ENCODE peak calls at places on chromosomes 7 and 10, in five cellular contexts. U is heart left ventricle, B is GM12892, E is tibial nerve, K is adrenal gland. L is an unnamed sample.

GRCh38 chr7:47485640-47486435 is 96.1 kb downstream of the TNS3 start:
- DNase-seq in U (no peak), B (no peak), E (no peak), K (no peak), L (no peak)

GRCh38 chr10:131724891-131725735 is 175.7 kb upstream of the PPP2R2D start:
- DNase-seq in U (no peak), B (no peak), E (no peak), K (peak; percentile 8), L (no peak)

GRCh38 chr7:55020481-55020871 is 1.7 kb downstream of the EGFR start:
- DNase-seq in U (no peak), B (no peak), E (peak; percentile 56), K (peak; percentile 76), L (peak; percentile 87)

GRCh38 chr7:156106107-156106426 is 293.8 kb upstream of the SHH start:
- DNase-seq in U (no peak), B (no peak), E (no peak), K (no peak), L (no peak)

GRCh38 chr7:119472398-119473038 is 800.5 kb upstream of the KCND2 start:
- DNase-seq in U (no peak), B (no peak), E (no peak), K (no peak), L (no peak)

GRCh38 chr7:134856692-134857091 is 77.3 kb downstream of the CALD1 start:
- DNase-seq in U (no peak), B (no peak), E (no peak), K (no peak), L (peak; percentile 46)

GRCh38 chr7:55504093-55504859 is 68.0 kb downstream of the VOPP1 start:
- DNase-seq in U (no peak), B (no peak), E (no peak), K (no peak), L (no peak)

GRCh38 chr10:35079763-35080162 is 10.4 kb downstream of the CUL2 start:
- DNase-seq in U (no peak), B (no peak), E (no peak), K (peak; percentile 28), L (no peak)

GRCh38 chr7:148290451-148291005 is 300.0 kb upstream of the C7orf33 start:
- DNase-seq in U (no peak), B (no peak), E (no peak), K (no peak), L (no peak)

GRCh38 chr10:118365702-118366101 is 23.6 kb upstream of the FAM204A start:
- DNase-seq in U (no peak), B (no peak), E (no peak), K (no peak), L (no peak)

GRCh38 chr7:74230446-74231231 is 20.8 kb downstream of the LAT2 start:
- DNase-seq in U (no peak), B (no peak), E (no peak), K (no peak), L (no peak)

GRCh38 chr7:45665172-45665571 is 91.0 kb downstream of the ADCY1 start:
- DNase-seq in U (peak; percentile 5), B (no peak), E (no peak), K (peak; percentile 5), L (peak; percentile 2)

GRCh38 chr7:25216837-25217236 is 11.4 kb downstream of the NPVF start:
- DNase-seq in U (no peak), B (no peak), E (no peak), K (no peak), L (no peak)

GRCh38 chr7:100430450-100431285 is 1.0 kb downstream of the MEPCE start:
- DNase-seq in U (peak; percentile 31), B (no peak), E (peak; percentile 42), K (no peak), L (no peak)

GRCh38 chr10:122375761-122376160 is 1.3 kb downstream of the PLEKHA1 start:
- DNase-seq in U (no peak), B (no peak), E (no peak), K (no peak), L (no peak)

GRCh38 chr10:7054915-7055314 is 355.9 kb downstream of the SFMBT2 start:
- DNase-seq in U (no peak), B (no peak), E (no peak), K (no peak), L (no peak)

GRCh38 chr7:36072620-36073019 is 80.4 kb upstream of the EEPD1 start:
- DNase-seq in U (no peak), B (no peak), E (no peak), K (no peak), L (no peak)

GRCh38 chr7:7795203-7795602 is 76.8 kb upstream of the RPA3 start:
- DNase-seq in U (no peak), B (no peak), E (no peak), K (no peak), L (no peak)

DNA sequence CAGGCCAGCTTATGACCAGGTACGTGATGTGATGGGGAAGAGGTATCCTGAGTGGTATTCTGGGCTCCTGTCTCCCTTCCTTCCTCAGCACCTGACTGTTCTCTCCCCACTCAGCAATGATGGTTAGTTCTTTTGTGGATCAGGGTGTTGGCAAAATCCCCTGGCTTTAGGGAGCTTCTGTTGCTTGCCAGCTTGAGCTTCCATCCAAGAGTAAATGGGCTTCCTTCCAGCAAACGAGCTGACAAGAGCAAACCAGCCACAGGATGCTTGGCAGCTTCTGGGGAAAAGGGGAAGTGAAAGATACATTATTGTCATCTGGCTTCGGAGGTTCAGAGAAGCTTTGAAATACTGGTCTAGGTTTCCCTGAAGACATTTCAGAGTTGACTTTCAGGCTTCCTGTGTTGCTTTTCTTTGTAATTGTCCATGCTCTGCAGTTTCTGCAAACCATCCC is 5.2 kb downstream of the DUSP5 start:
- DNase-seq in U (peak; percentile 80), B (peak; percentile 43), E (no peak), K (peak; percentile 71), L (peak; percentile 84)
- TF ChIP-seq POLR2A in U (no peak), B (peak; percentile 64), E (no peak), K (no peak), L (no peak)

GRCh38 chr10:97631098-97631497 is 2.2 kb downstream of the MORN4 start:
- DNase-seq in U (no peak), B (no peak), E (no peak), K (no peak), L (no peak)

GRCh38 chr10:97629289-97629688 is 4.0 kb downstream of the MORN4 start:
- DNase-seq in U (no peak), B (no peak), E (no peak), K (no peak), L (no peak)

GRCh38 chr10:97635577-97635976 is 2.3 kb upstream of the MORN4 start:
- DNase-seq in U (no peak), B (no peak), E (no peak), K (no peak), L (no peak)

GRCh38 chr10:97633921-97634320 is 621 bp upstream of the MORN4 start:
- DNase-seq in U (no peak), B (no peak), E (no peak), K (no peak), L (no peak)

DNA sequence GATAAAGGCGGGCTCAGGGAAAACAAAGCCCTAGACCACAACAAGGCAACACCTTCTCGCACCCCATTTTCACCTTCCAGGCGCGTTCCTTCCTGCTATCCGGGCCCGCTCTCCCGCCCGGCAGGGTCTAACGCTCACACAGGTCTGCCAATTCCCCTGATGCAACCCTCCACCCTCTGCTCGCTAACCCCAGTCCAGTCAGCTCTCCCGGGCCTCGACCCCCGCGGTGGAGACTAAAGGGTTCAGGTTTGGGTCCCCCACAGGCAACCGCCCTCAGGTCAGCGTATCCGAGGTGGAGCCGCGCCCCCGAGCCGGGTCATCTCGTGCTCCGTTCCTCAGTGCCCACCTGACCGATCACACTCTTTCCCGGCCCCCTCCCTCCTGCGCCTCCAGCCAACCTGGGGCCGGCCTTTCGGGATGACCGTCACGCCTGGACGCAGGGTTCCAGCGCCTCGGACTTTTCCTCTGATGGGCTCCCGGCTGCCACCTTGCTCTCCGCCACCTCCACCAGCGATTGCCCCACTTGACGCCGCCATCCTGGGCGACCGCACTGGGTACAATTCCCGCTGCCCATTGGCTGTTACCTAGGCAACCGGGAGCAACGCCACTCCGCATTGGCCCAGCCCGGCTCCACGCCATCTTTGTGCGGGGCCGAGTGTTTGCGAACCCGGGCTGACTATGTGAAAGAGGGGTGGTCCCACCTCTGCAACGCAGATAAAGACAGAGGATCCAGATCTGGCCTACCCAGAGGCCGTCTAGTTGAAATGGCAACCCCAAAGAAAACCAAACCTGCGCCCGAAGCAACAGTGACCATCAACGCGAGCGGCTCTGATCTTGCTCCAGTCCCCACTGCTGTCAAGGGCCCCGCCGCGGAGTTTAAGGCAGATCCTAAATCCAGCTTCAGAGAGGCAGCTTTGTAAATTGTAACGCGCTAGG is at the start of gene MORN4:
- DNase-seq in U (peak; percentile 95), B (peak; percentile 88), E (peak; percentile 92), K (peak; percentile 94), L (peak; percentile 92)
- TF ChIP-seq POLR2A in U (no peak), B (peak; percentile 51), E (peak; percentile 25), K (no peak), L (no peak)

GRCh38 chr7:98177553-98177952 is 33.7 kb upstream of the BHLHA15 start:
- DNase-seq in U (no peak), B (no peak), E (no peak), K (no peak), L (no peak)
- TF ChIP-seq POLR2A in U (no peak), B (no peak), E (no peak), K (no peak), L (no peak)

DNA sequence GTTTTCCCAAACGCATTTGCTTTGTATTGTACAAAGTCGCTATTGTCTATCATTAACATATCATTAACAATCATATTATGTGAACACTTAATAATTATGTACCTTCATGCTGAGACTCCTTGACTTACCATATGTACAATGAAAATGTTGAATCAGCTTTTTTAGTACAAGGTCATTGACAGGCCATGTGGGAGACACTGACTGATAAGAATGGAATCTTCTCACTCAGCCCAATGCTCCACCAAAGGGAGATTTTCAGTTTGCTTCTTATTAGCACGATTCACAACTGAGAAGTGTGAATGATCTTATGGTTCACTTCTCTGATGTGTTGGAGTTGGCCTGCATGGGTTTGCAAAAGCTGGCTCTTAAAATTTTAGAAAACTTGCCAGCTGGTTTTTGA is 253.5 kb upstream of the TEX47 start:
- DNase-seq in U (no peak), B (no peak), E (no peak), K (no peak), L (no peak)
- TF ChIP-seq POLR2A in U (no peak), B (no peak), E (no peak), K (no peak), L (no peak)

GRCh38 chr10:73246783-73247508 is at the start of gene DNAJC9:
- DNase-seq in U (peak; percentile 96), B (peak; percentile 74), E (peak; percentile 96), K (peak; percentile 98), L (peak; percentile 95)
- TF ChIP-seq POLR2A in U (peak; percentile 80), B (peak; percentile 96), E (peak; percentile 74), K (peak; percentile 76), L (peak; percentile 75)

GRCh38 chr10:4242561-4243035 is 457.6 kb upstream of the KLF6 start:
- DNase-seq in U (peak; percentile 39), B (no peak), E (no peak), K (no peak), L (no peak)
- TF ChIP-seq POLR2A in U (no peak), B (no peak), E (no peak), K (no peak), L (no peak)

GRCh38 chr7:116525913-116526857 is 1.3 kb downstream of the CAV1 start:
- DNase-seq in U (peak; percentile 86), B (peak; percentile 89), E (peak; percentile 52), K (peak; percentile 59), L (peak; percentile 62)
- TF ChIP-seq POLR2A in U (peak; percentile 71), B (no peak), E (peak; percentile 64), K (no peak), L (peak; percentile 25)

GRCh38 chr7:157851501-157852067 is 514.8 kb downstream of the DNAJB6 start:
- DNase-seq in U (peak; percentile 63), B (no peak), E (peak; percentile 67), K (peak; percentile 28), L (peak; percentile 63)
- TF ChIP-seq POLR2A in U (peak; percentile 18), B (no peak), E (no peak), K (no peak), L (no peak)